ENCODE peak calls at places on chromosomes 4 and X, in six cellular contexts. One of them, this sample, is unnamed.

GRCh38 chrX:133475953-133476352 is 60.7 kb upstream of the GPC4 start:
- DNase-seq in tibial artery: no peak
- DNase-seq in lung: no peak
- DNase-seq in upper lobe of left lung: no peak
- DNase-seq in colonic mucosa: no peak
- DNase-seq in CD8-positive, alpha-beta memory T cell: no peak
- DNase-seq in this sample: no peak

GRCh38 chr4:61890321-61890720 is 690.2 kb downstream of the ADGRL3 start:
- DNase-seq in upper lobe of left lung: no peak
- DNase-seq in tibial artery: no peak
- DNase-seq in colonic mucosa: no peak
- DNase-seq in CD8-positive, alpha-beta memory T cell: no peak
- DNase-seq in lung: no peak
- DNase-seq in this sample: no peak

GRCh38 chr4:77922158-77923094 is 59.8 kb downstream of the MRPL1 start:
- DNase-seq in CD8-positive, alpha-beta memory T cell: no peak
- DNase-seq in upper lobe of left lung: no peak
- DNase-seq in lung: no peak
- DNase-seq in colonic mucosa: no peak
- DNase-seq in tibial artery: no peak
- DNase-seq in this sample: no peak

GRCh38 chrX:363621-364375 is 22.9 kb downstream of the PPP2R3B start:
- DNase-seq in upper lobe of left lung: peak; percentile 40
- DNase-seq in lung: no peak
- DNase-seq in tibial artery: no peak
- DNase-seq in colonic mucosa: no peak
- DNase-seq in CD8-positive, alpha-beta memory T cell: no peak
- DNase-seq in this sample: no peak

GRCh38 chr4:1899149-1900086 is 28.2 kb downstream of the NSD2 start:
- DNase-seq in tibial artery: peak; percentile 61
- DNase-seq in upper lobe of left lung: peak; percentile 65
- DNase-seq in colonic mucosa: peak; percentile 73
- DNase-seq in lung: peak; percentile 79
- DNase-seq in CD8-positive, alpha-beta memory T cell: peak; percentile 51
- DNase-seq in this sample: no peak

GRCh38 chrX:46630141-46630540 is 56.6 kb downstream of the CHST7 start:
- DNase-seq in CD8-positive, alpha-beta memory T cell: no peak
- DNase-seq in lung: no peak
- DNase-seq in tibial artery: no peak
- DNase-seq in colonic mucosa: no peak
- DNase-seq in upper lobe of left lung: no peak
- DNase-seq in this sample: no peak

GRCh38 chrX:120653000-120653399 is 23.1 kb upstream of the C1GALT1C1 start:
- DNase-seq in colonic mucosa: no peak
- DNase-seq in lung: no peak
- DNase-seq in upper lobe of left lung: no peak
- DNase-seq in CD8-positive, alpha-beta memory T cell: no peak
- DNase-seq in tibial artery: no peak
- DNase-seq in this sample: no peak

GRCh38 chr4:8393593-8394038 is 46.9 kb downstream of the ACOX3 start:
- DNase-seq in tibial artery: peak; percentile 81
- DNase-seq in colonic mucosa: peak; percentile 48
- DNase-seq in upper lobe of left lung: no peak
- DNase-seq in CD8-positive, alpha-beta memory T cell: no peak
- DNase-seq in lung: peak; percentile 55
- DNase-seq in this sample: no peak

GRCh38 chr4:132809298-132810032 is 339.6 kb upstream of the PCDH10 start:
- DNase-seq in tibial artery: no peak
- DNase-seq in colonic mucosa: no peak
- DNase-seq in upper lobe of left lung: no peak
- DNase-seq in lung: no peak
- DNase-seq in CD8-positive, alpha-beta memory T cell: no peak
- DNase-seq in this sample: no peak

GRCh38 chrX:53732797-53733196 is 46.3 kb upstream of the HUWE1 start:
- DNase-seq in lung: no peak
- DNase-seq in colonic mucosa: no peak
- DNase-seq in tibial artery: no peak
- DNase-seq in upper lobe of left lung: no peak
- DNase-seq in CD8-positive, alpha-beta memory T cell: no peak
- DNase-seq in this sample: no peak

GRCh38 chrX:27591938-27592337 is 1.8 kb downstream of the DCAF8L2 start:
- DNase-seq in CD8-positive, alpha-beta memory T cell: no peak
- DNase-seq in tibial artery: no peak
- DNase-seq in colonic mucosa: no peak
- DNase-seq in lung: no peak
- DNase-seq in upper lobe of left lung: peak; percentile 38
- DNase-seq in this sample: no peak

GRCh38 chr4:46844325-46844917 is 64.6 kb downstream of the COX7B2 start:
- DNase-seq in tibial artery: peak; percentile 36
- DNase-seq in CD8-positive, alpha-beta memory T cell: peak; percentile 22
- DNase-seq in colonic mucosa: peak; percentile 50
- DNase-seq in lung: no peak
- DNase-seq in upper lobe of left lung: no peak
- DNase-seq in this sample: no peak

GRCh38 chr4:101349346-101350064 is 2.2 kb upstream of the PPP3CA start:
- DNase-seq in CD8-positive, alpha-beta memory T cell: no peak
- DNase-seq in tibial artery: peak; percentile 65
- DNase-seq in upper lobe of left lung: no peak
- DNase-seq in lung: peak; percentile 73
- DNase-seq in colonic mucosa: peak; percentile 65
- DNase-seq in this sample: no peak

GRCh38 chr4:99708551-99708950 is 50.9 kb upstream of the C4orf54 start:
- DNase-seq in tibial artery: no peak
- DNase-seq in colonic mucosa: no peak
- DNase-seq in lung: no peak
- DNase-seq in CD8-positive, alpha-beta memory T cell: no peak
- DNase-seq in upper lobe of left lung: no peak
- DNase-seq in this sample: no peak

GRCh38 chrX:3717742-3718420 is 4.4 kb upstream of the PRKX start:
- DNase-seq in lung: no peak
- DNase-seq in CD8-positive, alpha-beta memory T cell: no peak
- DNase-seq in tibial artery: no peak
- DNase-seq in colonic mucosa: no peak
- DNase-seq in upper lobe of left lung: no peak
- DNase-seq in this sample: no peak

GRCh38 chrX:118178450-118178849 is 61.8 kb upstream of the KLHL13 start:
- DNase-seq in colonic mucosa: no peak
- DNase-seq in CD8-positive, alpha-beta memory T cell: no peak
- DNase-seq in upper lobe of left lung: no peak
- DNase-seq in tibial artery: no peak
- DNase-seq in lung: no peak
- DNase-seq in this sample: no peak

GRCh38 chrX:31063114-31063513 is 8.7 kb downstream of the FTHL17 start:
- DNase-seq in lung: no peak
- DNase-seq in CD8-positive, alpha-beta memory T cell: no peak
- DNase-seq in colonic mucosa: no peak
- DNase-seq in upper lobe of left lung: no peak
- DNase-seq in tibial artery: no peak
- DNase-seq in this sample: no peak

GRCh38 chr4:75593393-75593792 is 36.9 kb downstream of the CDKL2 start:
- DNase-seq in CD8-positive, alpha-beta memory T cell: no peak
- DNase-seq in lung: no peak
- DNase-seq in upper lobe of left lung: no peak
- DNase-seq in tibial artery: no peak
- DNase-seq in colonic mucosa: no peak
- DNase-seq in this sample: no peak

GRCh38 chr4:146210890-146211289 is 3.4 kb upstream of the REELD1 start:
- DNase-seq in lung: no peak
- DNase-seq in upper lobe of left lung: no peak
- DNase-seq in colonic mucosa: no peak
- DNase-seq in CD8-positive, alpha-beta memory T cell: no peak
- DNase-seq in tibial artery: no peak
- DNase-seq in this sample: no peak

GRCh38 chr4:18020145-18020670 is 1.3 kb downstream of the LCORL start:
- DNase-seq in colonic mucosa: peak; percentile 51
- DNase-seq in upper lobe of left lung: no peak
- DNase-seq in lung: no peak
- DNase-seq in CD8-positive, alpha-beta memory T cell: no peak
- DNase-seq in tibial artery: no peak
- DNase-seq in this sample: no peak

GRCh38 chr4:167831853-167832252 is 260.5 kb upstream of the ANXA10 start:
- DNase-seq in colonic mucosa: no peak
- DNase-seq in lung: no peak
- DNase-seq in tibial artery: no peak
- DNase-seq in CD8-positive, alpha-beta memory T cell: no peak
- DNase-seq in upper lobe of left lung: no peak
- DNase-seq in this sample: no peak

GRCh38 chr4:114151-114550 is 10.2 kb upstream of the ZNF718 start:
- DNase-seq in tibial artery: no peak
- DNase-seq in upper lobe of left lung: no peak
- DNase-seq in lung: no peak
- DNase-seq in colonic mucosa: no peak
- DNase-seq in CD8-positive, alpha-beta memory T cell: no peak
- DNase-seq in this sample: no peak
- H3K4me1 ChIP-seq in tibial artery: no peaks in the 10 kb centered on the region
- H3K4me1 ChIP-seq in upper lobe of left lung: no peaks in the 10 kb centered on the region
- H3K4me1 ChIP-seq in lung: no peaks in the 10 kb centered on the region
- H3K4me1 ChIP-seq in colonic mucosa: no peaks in the 10 kb centered on the region
- H3K4me1 ChIP-seq in CD8-positive, alpha-beta memory T cell: no peaks in the 10 kb centered on the region
- H3K4me1 ChIP-seq in this sample: no peaks in the 10 kb centered on the region

GRCh38 chr4:54228064-54228527 is 997 bp upstream of the PDGFRA start:
- DNase-seq in upper lobe of left lung: peak; percentile 67
- DNase-seq in CD8-positive, alpha-beta memory T cell: no peak
- DNase-seq in colonic mucosa: peak; percentile 70
- DNase-seq in tibial artery: peak; percentile 75
- DNase-seq in lung: peak; percentile 66
- DNase-seq in this sample: peak; percentile 91

GRCh38 chr4:54226399-54227260 is 2.5 kb upstream of the PDGFRA start:
- DNase-seq in CD8-positive, alpha-beta memory T cell: no peak
- DNase-seq in tibial artery: peak; percentile 79
- DNase-seq in upper lobe of left lung: peak; percentile 81
- DNase-seq in colonic mucosa: peak; percentile 45
- DNase-seq in lung: peak; percentile 41
- DNase-seq in this sample: no peak

GRCh38 chr4:54228563-54229501 is at the start of gene PDGFRA:
- DNase-seq in tibial artery: peak; percentile 85
- DNase-seq in colonic mucosa: peak; percentile 56
- DNase-seq in upper lobe of left lung: no peak
- DNase-seq in CD8-positive, alpha-beta memory T cell: no peak
- DNase-seq in lung: peak; percentile 47
- DNase-seq in this sample: no peak

GRCh38 chr4:54225671-54226398 is 3.3 kb upstream of the PDGFRA start:
- DNase-seq in CD8-positive, alpha-beta memory T cell: no peak
- DNase-seq in colonic mucosa: no peak
- DNase-seq in lung: no peak
- DNase-seq in upper lobe of left lung: peak; percentile 69
- DNase-seq in tibial artery: no peak
- DNase-seq in this sample: no peak

DNA sequence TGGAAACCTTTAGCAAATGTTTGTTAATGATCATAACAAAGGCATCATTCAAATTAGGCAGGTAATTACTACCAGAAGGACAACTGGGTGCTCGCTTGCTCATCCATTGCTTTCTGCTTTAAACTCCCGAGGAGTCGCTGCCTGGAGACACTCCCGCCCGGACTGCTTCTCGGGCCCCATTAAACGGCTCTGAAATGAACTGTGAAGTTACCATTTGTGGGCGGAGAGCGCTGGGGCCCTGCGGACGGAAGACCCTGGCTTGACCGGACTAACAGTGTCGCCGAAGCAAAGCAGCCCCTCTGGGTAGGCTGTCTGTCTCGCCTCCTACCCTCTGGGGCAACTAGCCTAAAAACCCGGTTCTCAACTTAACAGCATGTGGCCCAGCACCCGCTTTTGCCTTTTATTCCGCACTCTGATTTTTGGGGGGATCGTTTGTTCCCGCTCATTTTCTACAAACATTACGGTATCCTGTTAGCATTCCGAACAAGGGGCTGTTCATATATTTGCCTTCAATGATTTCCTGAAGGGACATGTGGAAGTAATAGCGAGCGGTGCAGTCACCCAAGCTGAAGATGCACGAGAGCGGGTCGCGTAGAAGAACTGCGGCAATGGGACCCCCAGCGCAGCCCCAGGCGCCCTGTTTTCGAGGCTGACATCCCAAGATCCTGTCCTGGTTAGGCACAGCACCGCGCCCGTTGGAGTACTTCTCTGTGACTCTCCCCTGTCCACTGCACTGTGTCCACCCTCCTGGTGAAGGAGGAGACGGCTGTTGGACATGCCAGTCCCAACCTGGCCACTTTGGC is 1.6 kb upstream of the PDGFRA start:
- DNase-seq in colonic mucosa: no peak
- DNase-seq in lung: no peak
- DNase-seq in CD8-positive, alpha-beta memory T cell: no peak
- DNase-seq in tibial artery: peak; percentile 59
- DNase-seq in upper lobe of left lung: peak; percentile 45
- DNase-seq in this sample: no peak
- H3K9me3 ChIP-seq in colonic mucosa: no peaks in the 10 kb centered on the region
- H3K9me3 ChIP-seq in lung: peaks cover 3% of the 10 kb centered on the region
- H3K9me3 ChIP-seq in CD8-positive, alpha-beta memory T cell: no peaks in the 10 kb centered on the region
- H3K9me3 ChIP-seq in tibial artery: no peaks in the 10 kb centered on the region
- H3K9me3 ChIP-seq in upper lobe of left lung: no peaks in the 10 kb centered on the region
- H3K9me3 ChIP-seq in this sample: no peaks in the 10 kb centered on the region

DNA sequence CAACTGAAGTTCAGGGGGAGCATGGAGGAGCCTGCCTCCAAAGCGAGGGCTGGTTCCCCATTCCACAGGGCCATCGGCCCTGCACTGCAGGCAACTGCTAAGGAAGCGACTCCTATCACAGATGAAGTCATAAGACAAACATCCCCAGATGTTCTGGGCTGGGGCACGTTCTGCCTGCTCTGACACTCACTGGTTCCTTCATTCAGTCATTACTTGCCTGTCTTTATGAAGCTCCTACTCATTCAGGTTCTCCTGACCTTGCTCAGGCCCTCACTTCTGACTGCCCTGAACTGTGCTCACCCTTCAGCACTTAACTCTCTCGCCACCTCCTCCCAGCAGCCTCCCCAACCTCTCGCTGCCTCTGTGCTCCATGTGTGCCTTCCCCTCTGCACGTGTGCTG is 2.5 kb upstream of the SLC2A9 start:
- DNase-seq in upper lobe of left lung: peak; percentile 18
- DNase-seq in lung: no peak
- DNase-seq in tibial artery: no peak
- DNase-seq in CD8-positive, alpha-beta memory T cell: no peak
- DNase-seq in colonic mucosa: no peak
- DNase-seq in this sample: no peak
- H3K4me1 ChIP-seq in upper lobe of left lung: peaks cover 36% of the 10 kb centered on the region
- H3K4me1 ChIP-seq in lung: peaks cover 24% of the 10 kb centered on the region
- H3K4me1 ChIP-seq in tibial artery: peaks cover 29% of the 10 kb centered on the region
- H3K4me1 ChIP-seq in CD8-positive, alpha-beta memory T cell: peaks cover 8% of the 10 kb centered on the region
- H3K4me1 ChIP-seq in colonic mucosa: peaks cover 4% of the 10 kb centered on the region
- H3K4me1 ChIP-seq in this sample: peaks cover 41% of the 10 kb centered on the region

GRCh38 chr4:242121-242848 is 63.0 kb downstream of the ZNF732 start:
- DNase-seq in CD8-positive, alpha-beta memory T cell: peak; percentile 35
- DNase-seq in upper lobe of left lung: no peak
- DNase-seq in colonic mucosa: peak; percentile 66
- DNase-seq in tibial artery: peak; percentile 24
- DNase-seq in lung: peak; percentile 64
- DNase-seq in this sample: no peak

GRCh38 chr4:244471-244870 is 60.8 kb downstream of the ZNF732 start:
- DNase-seq in lung: peak; percentile 50
- DNase-seq in CD8-positive, alpha-beta memory T cell: peak; percentile 19
- DNase-seq in upper lobe of left lung: no peak
- DNase-seq in tibial artery: peak; percentile 55
- DNase-seq in colonic mucosa: peak; percentile 57
- DNase-seq in this sample: no peak

DNA sequence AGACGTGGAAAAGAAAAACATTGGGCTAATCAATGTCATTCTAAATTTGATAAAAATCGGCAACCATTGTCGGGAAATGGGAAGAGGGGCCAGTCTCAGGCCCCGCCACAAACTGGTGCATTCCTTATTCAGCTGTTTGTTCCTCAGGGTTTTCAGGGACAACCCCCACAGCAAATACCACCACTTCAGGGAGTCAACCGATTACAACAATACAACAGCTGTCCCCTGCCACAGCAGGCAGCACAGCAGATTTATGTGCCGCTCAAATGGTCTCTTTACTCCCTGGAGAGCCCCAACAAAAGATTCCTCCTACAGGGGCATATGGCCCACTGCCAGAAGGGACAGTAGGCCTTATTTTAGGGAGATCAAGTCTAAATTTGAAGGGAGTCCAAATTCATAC is 61.9 kb downstream of the ZNF732 start:
- DNase-seq in colonic mucosa: no peak
- DNase-seq in lung: no peak
- DNase-seq in upper lobe of left lung: no peak
- DNase-seq in CD8-positive, alpha-beta memory T cell: no peak
- DNase-seq in tibial artery: no peak
- DNase-seq in this sample: no peak
- H3K9me3 ChIP-seq in colonic mucosa: no peaks in the 10 kb centered on the region
- H3K9me3 ChIP-seq in lung: peaks cover 2% of the 10 kb centered on the region
- H3K9me3 ChIP-seq in upper lobe of left lung: peaks cover 16% of the 10 kb centered on the region
- H3K9me3 ChIP-seq in CD8-positive, alpha-beta memory T cell: no peaks in the 10 kb centered on the region
- H3K9me3 ChIP-seq in tibial artery: peaks cover 17% of the 10 kb centered on the region
- H3K9me3 ChIP-seq in this sample: no peaks in the 10 kb centered on the region